ENCODE peak calls at places on chromosomes 7 and 10, in ten cellular contexts. P, A, E, B, M, L, H, Y, T and S are unnamed samples.

GRCh38 chr7:108461855-108462254 is 5.6 kb upstream of the NRCAM start:
- DNase-seq in P (no peak), A (no peak), E (no peak), B (no peak), M (no peak), L (no peak), H (no peak), Y (no peak), T (no peak), S (no peak)

GRCh38 chr7:156473476-156474240 is 166.9 kb upstream of the RNF32 start:
- DNase-seq in P (no peak), A (peak; percentile 55), E (no peak), B (no peak), M (peak; percentile 29), L (peak; percentile 49), H (peak; percentile 46), Y (peak; percentile 46), T (peak; percentile 42), S (no peak)

GRCh38 chr10:51892965-51893658 is 193.7 kb upstream of the CSTF2T start:
- DNase-seq in P (no peak), A (peak; percentile 76), E (no peak), B (no peak), M (no peak), L (peak; percentile 46), H (peak; percentile 12), Y (no peak), T (peak; percentile 31), S (no peak)

GRCh38 chr7:85172530-85172941 is 14.3 kb downstream of the SEMA3D start:
- DNase-seq in P (no peak), A (peak; percentile 85), E (no peak), B (no peak), M (no peak), L (no peak), H (no peak), Y (no peak), T (no peak), S (no peak)

GRCh38 chr10:15363031-15363430 is 8.1 kb downstream of the FAM171A1 start:
- DNase-seq in P (no peak), A (peak; percentile 48), E (no peak), B (no peak), M (no peak), L (no peak), H (no peak), Y (no peak), T (no peak), S (no peak)

GRCh38 chr7:24227603-24228359 is 56.2 kb upstream of the NPY start:
- DNase-seq in P (no peak), A (no peak), E (no peak), B (no peak), M (no peak), L (no peak), H (no peak), Y (no peak), T (peak; percentile 37), S (no peak)

GRCh38 chr10:93701903-93702277 is 502 bp downstream of the FRA10AC1 start:
- DNase-seq in P (no peak), A (peak; percentile 66), E (no peak), B (peak; percentile 15), M (peak; percentile 8), L (no peak), H (no peak), Y (no peak), T (peak; percentile 27), S (no peak)

GRCh38 chr7:10889266-10889898 is 84.3 kb upstream of the PHF14 start:
- DNase-seq in P (peak; percentile 5), A (peak; percentile 76), E (no peak), B (peak; percentile 26), M (peak; percentile 10), L (peak; percentile 47), H (peak; percentile 37), Y (peak; percentile 39), T (peak; percentile 80), S (no peak)

GRCh38 chr10:2263556-2263955 is 526.2 kb upstream of the ADARB2 start:
- DNase-seq in P (no peak), A (no peak), E (no peak), B (no peak), M (no peak), L (no peak), H (no peak), Y (no peak), T (no peak), S (no peak)

GRCh38 chr10:115082521-115082920 is 10.6 kb upstream of the ATRNL1 start:
- DNase-seq in P (no peak), A (peak; percentile 72), E (no peak), B (no peak), M (no peak), L (no peak), H (no peak), Y (no peak), T (no peak), S (no peak)

GRCh38 chr7:149209518-149210269 is 14.3 kb downstream of the ZNF282 start:
- DNase-seq in P (no peak), A (peak; percentile 88), E (no peak), B (no peak), M (no peak), L (peak; percentile 80), H (peak; percentile 80), Y (peak; percentile 38), T (peak; percentile 79), S (no peak)
- TF ChIP-seq CTCF in P (peak; percentile 91), A (peak; percentile 92), E (no peak), B (no peak), M (peak; percentile 34), L (peak; percentile 85), H (peak; percentile 71), Y (peak; percentile 87), T (peak; percentile 75), S (peak; percentile 60)

DNA sequence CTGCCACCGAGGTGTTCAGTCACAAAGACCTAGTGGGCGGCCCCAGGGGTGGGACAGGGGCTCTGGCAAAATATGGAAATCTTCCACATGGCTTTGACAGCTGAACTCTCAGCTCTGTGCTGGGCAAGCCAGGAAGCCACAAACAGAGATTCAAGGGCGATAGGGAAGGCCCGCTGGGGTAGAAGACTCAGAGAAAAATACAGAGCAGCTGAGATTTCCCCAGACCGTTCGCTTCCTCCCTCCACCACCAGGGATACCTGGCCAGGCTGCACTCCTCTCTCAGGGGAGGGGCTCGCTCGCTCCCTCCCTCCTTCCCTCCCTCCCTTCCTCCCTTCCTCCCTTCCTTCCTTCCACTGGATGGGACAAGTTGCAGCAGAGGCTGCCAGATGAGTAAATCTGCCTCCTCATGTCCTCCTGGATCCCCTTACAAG is 260.5 kb downstream of the PRPF18 start:
- DNase-seq in P (no peak), A (no peak), E (no peak), B (no peak), M (no peak), L (peak; percentile 76), H (no peak), Y (no peak), T (no peak), S (no peak)
- TF ChIP-seq CTCF in P (peak; percentile 26), A (peak; percentile 12), E (no peak), B (no peak), M (no peak), L (peak; percentile 62), H (peak; percentile 35), Y (no peak), T (no peak), S (peak; percentile 30)

GRCh38 chr10:103246328-103246727 is 641 bp downstream of the RPEL1 start:
- DNase-seq in P (no peak), A (no peak), E (no peak), B (no peak), M (no peak), L (no peak), H (no peak), Y (no peak), T (no peak), S (no peak)
- TF ChIP-seq CTCF in P (peak; percentile 20), A (peak; percentile 37), E (no peak), B (no peak), M (no peak), L (no peak), H (no peak), Y (peak; percentile 50), T (no peak), S (peak; percentile 8)

DNA sequence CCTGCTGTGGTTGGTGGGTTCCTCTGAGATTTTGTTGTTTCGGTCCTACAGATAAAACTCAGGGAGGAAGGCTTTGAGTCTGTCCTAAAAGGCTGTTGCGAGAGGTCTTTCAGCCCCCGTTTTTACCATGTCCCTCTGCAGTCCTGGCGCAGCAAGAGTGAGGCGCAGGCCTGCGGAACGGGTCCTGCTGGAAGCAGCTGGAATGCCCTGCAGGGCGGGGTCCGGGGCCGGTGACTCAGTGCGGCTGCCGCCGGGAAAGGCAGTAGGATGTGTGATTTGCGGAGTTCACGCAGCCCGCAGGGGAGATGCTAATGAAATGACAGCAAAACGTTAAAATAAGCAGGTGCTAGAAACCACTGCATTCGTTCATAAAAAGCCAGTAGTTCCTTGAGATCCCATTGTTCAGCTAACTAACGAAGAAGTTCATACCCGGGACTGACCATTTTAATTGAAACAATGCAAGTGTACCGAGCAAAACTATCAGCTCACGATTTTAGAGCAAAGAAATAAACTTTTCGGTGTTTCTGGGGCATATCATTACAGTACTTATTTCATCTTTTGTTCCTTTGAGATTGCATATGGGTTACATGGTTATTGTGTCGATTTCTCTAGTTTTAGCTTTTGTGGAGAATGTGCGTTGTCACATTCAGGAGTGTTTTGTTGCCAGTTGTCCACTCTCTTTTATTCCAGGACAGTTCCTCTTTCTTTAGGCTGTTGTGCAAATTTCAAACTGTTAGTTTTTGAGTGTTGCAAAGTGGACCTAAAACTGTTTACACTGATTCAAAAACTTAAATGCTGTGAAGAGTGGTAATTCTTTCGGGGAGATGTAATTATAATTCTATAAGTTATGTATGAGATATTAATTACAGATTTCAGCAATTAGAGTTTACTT is 783 bp downstream of the ANLN start:
- DNase-seq in P (no peak), A (peak; percentile 87), E (peak; percentile 56), B (peak; percentile 31), M (peak; percentile 82), L (peak; percentile 92), H (peak; percentile 84), Y (peak; percentile 80), T (peak; percentile 61), S (peak; percentile 75)
- TF ChIP-seq CTCF in P (no peak), A (no peak), E (no peak), B (no peak), M (no peak), L (no peak), H (no peak), Y (no peak), T (no peak), S (no peak)

GRCh38 chr10:33485276-33485675 is 150.8 kb upstream of the NRP1 start:
- DNase-seq in P (no peak), A (no peak), E (no peak), B (no peak), M (no peak), L (no peak), H (no peak), Y (no peak), T (peak; percentile 11), S (no peak)

GRCh38 chr10:33483124-33483794 is 148.8 kb upstream of the NRP1 start:
- DNase-seq in P (no peak), A (no peak), E (no peak), B (no peak), M (no peak), L (no peak), H (no peak), Y (no peak), T (peak; percentile 51), S (no peak)

GRCh38 chr10:33489606-33490176 is 155.2 kb upstream of the NRP1 start:
- DNase-seq in P (no peak), A (no peak), E (no peak), B (peak; percentile 51), M (no peak), L (no peak), H (no peak), Y (no peak), T (no peak), S (no peak)

GRCh38 chr10:33484787-33485186 is 150.3 kb upstream of the NRP1 start:
- DNase-seq in P (no peak), A (peak; percentile 40), E (no peak), B (peak; percentile 41), M (no peak), L (no peak), H (no peak), Y (no peak), T (no peak), S (no peak)

GRCh38 chr10:33487014-33487776 is 152.7 kb upstream of the NRP1 start:
- DNase-seq in P (no peak), A (peak; percentile 48), E (no peak), B (no peak), M (no peak), L (no peak), H (no peak), Y (no peak), T (peak; percentile 18), S (no peak)
- TF ChIP-seq CTCF in P (no peak), A (peak; percentile 44), E (no peak), B (no peak), M (no peak), L (no peak), H (no peak), Y (peak; percentile 30), T (no peak), S (no peak)